ENCODE peak calls at places on chromosomes 11 and 22, in eight cellular contexts. One of them, this sample, is unnamed.
A peak's percentile ranks its signal among the peaks of the same experiment; 100 is the strongest.

GRCh38 chr22:30444632-30445437 is 19.3 kb downstream of the MTFP1 start:
- DNase-seq in psoas muscle: no peak
- DNase-seq in uterus: no peak
- DNase-seq in lower lobe of right lung: no peak
- DNase-seq in fibroblast of pulmonary artery: peak; percentile 67
- DNase-seq in thoracic aorta: no peak
- DNase-seq in sigmoid colon: no peak
- DNase-seq in fibroblast of mammary gland: peak; percentile 70
- DNase-seq in this sample: peak; percentile 56

GRCh38 chr11:102120437-102120935 is 10.2 kb downstream of the YAP1 start:
- DNase-seq in psoas muscle: no peak
- DNase-seq in uterus: no peak
- DNase-seq in lower lobe of right lung: no peak
- DNase-seq in fibroblast of pulmonary artery: peak; percentile 41
- DNase-seq in thoracic aorta: no peak
- DNase-seq in sigmoid colon: no peak
- DNase-seq in fibroblast of mammary gland: peak; percentile 40
- DNase-seq in this sample: no peak

GRCh38 chr11:83816572-83817187 is 530.5 kb upstream of the CCDC90B start:
- DNase-seq in psoas muscle: no peak
- DNase-seq in uterus: no peak
- DNase-seq in lower lobe of right lung: no peak
- DNase-seq in fibroblast of pulmonary artery: peak; percentile 52
- DNase-seq in thoracic aorta: no peak
- DNase-seq in sigmoid colon: no peak
- DNase-seq in fibroblast of mammary gland: peak; percentile 30
- DNase-seq in this sample: no peak

GRCh38 chr11:66478823-66479740 is 1.2 kb upstream of the DPP3 start:
- DNase-seq in psoas muscle: peak; percentile 55
- DNase-seq in uterus: peak; percentile 51
- DNase-seq in lower lobe of right lung: peak; percentile 70
- DNase-seq in fibroblast of pulmonary artery: peak; percentile 37
- DNase-seq in thoracic aorta: no peak
- DNase-seq in sigmoid colon: peak; percentile 81
- DNase-seq in fibroblast of mammary gland: peak; percentile 34
- DNase-seq in this sample: no peak

GRCh38 chr11:132307309-132308020 is 937.0 kb downstream of the NTM start:
- DNase-seq in psoas muscle: no peak
- DNase-seq in uterus: no peak
- DNase-seq in lower lobe of right lung: no peak
- DNase-seq in fibroblast of pulmonary artery: no peak
- DNase-seq in thoracic aorta: no peak
- DNase-seq in sigmoid colon: no peak
- DNase-seq in fibroblast of mammary gland: no peak
- DNase-seq in this sample: no peak

GRCh38 chr11:128285313-128285712 is 302.0 kb downstream of the ETS1 start:
- DNase-seq in psoas muscle: no peak
- DNase-seq in uterus: no peak
- DNase-seq in lower lobe of right lung: no peak
- DNase-seq in fibroblast of pulmonary artery: no peak
- DNase-seq in thoracic aorta: no peak
- DNase-seq in sigmoid colon: no peak
- DNase-seq in fibroblast of mammary gland: no peak
- DNase-seq in this sample: no peak

GRCh38 chr11:20620988-20621387 is 21.6 kb downstream of the SLC6A5 start:
- DNase-seq in psoas muscle: no peak
- DNase-seq in uterus: no peak
- DNase-seq in lower lobe of right lung: no peak
- DNase-seq in fibroblast of pulmonary artery: no peak
- DNase-seq in thoracic aorta: no peak
- DNase-seq in sigmoid colon: no peak
- DNase-seq in fibroblast of mammary gland: no peak
- DNase-seq in this sample: no peak

GRCh38 chr11:68206211-68206610 is 6.9 kb downstream of the KMT5B start:
- DNase-seq in psoas muscle: no peak
- DNase-seq in uterus: no peak
- DNase-seq in lower lobe of right lung: no peak
- DNase-seq in fibroblast of pulmonary artery: peak; percentile 79
- DNase-seq in thoracic aorta: no peak
- DNase-seq in sigmoid colon: no peak
- DNase-seq in fibroblast of mammary gland: peak; percentile 72
- DNase-seq in this sample: no peak

GRCh38 chr11:80388133-80388532 is 947.3 kb upstream of the TENM4 start:
- DNase-seq in psoas muscle: no peak
- DNase-seq in uterus: no peak
- DNase-seq in lower lobe of right lung: no peak
- DNase-seq in fibroblast of pulmonary artery: no peak
- DNase-seq in thoracic aorta: no peak
- DNase-seq in sigmoid colon: no peak
- DNase-seq in fibroblast of mammary gland: no peak
- DNase-seq in this sample: no peak

GRCh38 chr22:26585104-26585790 is 4.7 kb downstream of the TPST2 start:
- DNase-seq in psoas muscle: peak; percentile 69
- DNase-seq in uterus: peak; percentile 32
- DNase-seq in lower lobe of right lung: peak; percentile 66
- DNase-seq in fibroblast of pulmonary artery: peak; percentile 78
- DNase-seq in thoracic aorta: no peak
- DNase-seq in sigmoid colon: peak; percentile 60
- DNase-seq in fibroblast of mammary gland: peak; percentile 68
- DNase-seq in this sample: peak; percentile 85

GRCh38 chr11:86508604-86509471 is 134.2 kb downstream of the CCDC81 start:
- DNase-seq in psoas muscle: no peak
- DNase-seq in uterus: no peak
- DNase-seq in lower lobe of right lung: no peak
- DNase-seq in fibroblast of pulmonary artery: no peak
- DNase-seq in thoracic aorta: no peak
- DNase-seq in sigmoid colon: no peak
- DNase-seq in fibroblast of mammary gland: peak; percentile 57
- DNase-seq in this sample: peak; percentile 52

GRCh38 chr22:46287873-46288751 is 8.6 kb upstream of the GTSE1 start:
- DNase-seq in psoas muscle: peak; percentile 49
- DNase-seq in uterus: no peak
- DNase-seq in lower lobe of right lung: peak; percentile 68
- DNase-seq in fibroblast of pulmonary artery: no peak
- DNase-seq in thoracic aorta: no peak
- DNase-seq in sigmoid colon: no peak
- DNase-seq in fibroblast of mammary gland: no peak
- DNase-seq in this sample: peak; percentile 46

GRCh38 chr11:57460017-57460755 is at the start of gene RTN4RL2:
- DNase-seq in psoas muscle: peak; percentile 45
- DNase-seq in uterus: no peak
- DNase-seq in lower lobe of right lung: peak; percentile 61
- DNase-seq in fibroblast of pulmonary artery: peak; percentile 50
- DNase-seq in thoracic aorta: no peak
- DNase-seq in sigmoid colon: no peak
- DNase-seq in fibroblast of mammary gland: peak; percentile 57
- DNase-seq in this sample: peak; percentile 77

GRCh38 chr11:48025983-48026340 is 45.6 kb downstream of the PTPRJ start:
- DNase-seq in psoas muscle: no peak
- DNase-seq in uterus: no peak
- DNase-seq in lower lobe of right lung: no peak
- DNase-seq in fibroblast of pulmonary artery: no peak
- DNase-seq in thoracic aorta: no peak
- DNase-seq in sigmoid colon: no peak
- DNase-seq in fibroblast of mammary gland: no peak
- DNase-seq in this sample: no peak

GRCh38 chr22:40216041-40216756 is 38.5 kb downstream of the TNRC6B start:
- DNase-seq in psoas muscle: no peak
- DNase-seq in uterus: no peak
- DNase-seq in lower lobe of right lung: no peak
- DNase-seq in fibroblast of pulmonary artery: no peak
- DNase-seq in thoracic aorta: no peak
- DNase-seq in sigmoid colon: no peak
- DNase-seq in fibroblast of mammary gland: no peak
- DNase-seq in this sample: no peak

GRCh38 chr11:33258631-33259184 is 1.5 kb downstream of the HIPK3 start:
- DNase-seq in psoas muscle: no peak
- DNase-seq in uterus: no peak
- DNase-seq in lower lobe of right lung: no peak
- DNase-seq in fibroblast of pulmonary artery: peak; percentile 69
- DNase-seq in thoracic aorta: no peak
- DNase-seq in sigmoid colon: peak; percentile 80
- DNase-seq in fibroblast of mammary gland: peak; percentile 72
- DNase-seq in this sample: no peak

GRCh38 chr11:135027461-135027860 is 615.4 kb upstream of the B3GAT1 start:
- DNase-seq in psoas muscle: no peak
- DNase-seq in uterus: no peak
- DNase-seq in lower lobe of right lung: no peak
- DNase-seq in fibroblast of pulmonary artery: peak; percentile 45
- DNase-seq in thoracic aorta: no peak
- DNase-seq in sigmoid colon: no peak
- DNase-seq in fibroblast of mammary gland: peak; percentile 27
- DNase-seq in this sample: no peak

GRCh38 chr11:75873417-75874148 is 58.6 kb downstream of the UVRAG start:
- DNase-seq in psoas muscle: no peak
- DNase-seq in uterus: no peak
- DNase-seq in lower lobe of right lung: no peak
- DNase-seq in fibroblast of pulmonary artery: no peak
- DNase-seq in thoracic aorta: no peak
- DNase-seq in sigmoid colon: no peak
- DNase-seq in fibroblast of mammary gland: no peak
- DNase-seq in this sample: no peak

GRCh38 chr22:42379961-42380537 is 52.2 kb downstream of the NFAM1 start:
- DNase-seq in psoas muscle: no peak
- DNase-seq in uterus: no peak
- DNase-seq in lower lobe of right lung: no peak
- DNase-seq in fibroblast of pulmonary artery: no peak
- DNase-seq in thoracic aorta: no peak
- DNase-seq in sigmoid colon: no peak
- DNase-seq in fibroblast of mammary gland: no peak
- DNase-seq in this sample: no peak

GRCh38 chr11:86370922-86371614 is 3.6 kb upstream of the CCDC81 start:
- DNase-seq in psoas muscle: no peak
- DNase-seq in uterus: no peak
- DNase-seq in lower lobe of right lung: no peak
- DNase-seq in fibroblast of pulmonary artery: peak; percentile 67
- DNase-seq in thoracic aorta: no peak
- DNase-seq in sigmoid colon: no peak
- DNase-seq in fibroblast of mammary gland: peak; percentile 67
- DNase-seq in this sample: no peak

GRCh38 chr22:18113680-18114394 is 3.2 kb downstream of the TUBA8 start:
- DNase-seq in psoas muscle: no peak
- DNase-seq in uterus: no peak
- DNase-seq in lower lobe of right lung: no peak
- DNase-seq in fibroblast of pulmonary artery: no peak
- DNase-seq in thoracic aorta: no peak
- DNase-seq in sigmoid colon: no peak
- DNase-seq in fibroblast of mammary gland: no peak
- DNase-seq in this sample: no peak

GRCh38 chr22:48079505-48080295 is 1317.2 kb downstream of the TBC1D22A start:
- DNase-seq in psoas muscle: no peak
- DNase-seq in uterus: no peak
- DNase-seq in lower lobe of right lung: no peak
- DNase-seq in fibroblast of pulmonary artery: no peak
- DNase-seq in thoracic aorta: no peak
- DNase-seq in sigmoid colon: peak; percentile 6
- DNase-seq in fibroblast of mammary gland: no peak
- DNase-seq in this sample: no peak
- H3K4me3 ChIP-seq in psoas muscle: no peak overlapping the region
- H3K4me3 ChIP-seq in uterus: no peak overlapping the region
- H3K4me3 ChIP-seq in lower lobe of right lung: no peak overlapping the region
- H3K4me3 ChIP-seq in fibroblast of pulmonary artery: no peak overlapping the region
- H3K4me3 ChIP-seq in thoracic aorta: no peak overlapping the region
- H3K4me3 ChIP-seq in sigmoid colon: no peak overlapping the region
- H3K4me3 ChIP-seq in fibroblast of mammary gland: no peak overlapping the region
- H3K4me3 ChIP-seq in this sample: no peak overlapping the region

DNA sequence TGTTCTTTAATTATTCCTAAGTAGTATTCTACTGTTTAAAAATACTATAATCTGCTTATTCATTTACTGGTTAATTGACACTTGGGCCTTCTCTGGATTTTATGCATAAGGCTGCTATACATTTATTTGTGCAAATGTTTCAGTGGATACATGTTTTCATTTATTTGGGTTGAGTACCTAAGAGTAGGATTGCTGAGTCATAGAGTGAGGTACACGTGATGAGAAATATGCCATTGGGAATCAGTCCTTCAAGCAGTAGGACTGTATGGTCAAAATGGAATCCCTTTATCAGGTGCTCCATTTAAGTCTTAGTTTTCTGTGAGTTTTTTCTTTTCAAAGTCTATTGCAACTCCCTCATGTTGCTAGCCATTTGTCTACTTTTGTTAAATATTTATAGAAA is 275.2 kb upstream of the SORL1-AS1 start:
- DNase-seq in psoas muscle: no peak
- DNase-seq in uterus: no peak
- DNase-seq in lower lobe of right lung: no peak
- DNase-seq in fibroblast of pulmonary artery: no peak
- DNase-seq in thoracic aorta: no peak
- DNase-seq in sigmoid colon: no peak
- DNase-seq in fibroblast of mammary gland: no peak
- DNase-seq in this sample: no peak
- H3K4me3 ChIP-seq in psoas muscle: no peak overlapping the region
- H3K4me3 ChIP-seq in uterus: no peak overlapping the region
- H3K4me3 ChIP-seq in lower lobe of right lung: no peak overlapping the region
- H3K4me3 ChIP-seq in fibroblast of pulmonary artery: no peak overlapping the region
- H3K4me3 ChIP-seq in thoracic aorta: no peak overlapping the region
- H3K4me3 ChIP-seq in sigmoid colon: no peak overlapping the region
- H3K4me3 ChIP-seq in fibroblast of mammary gland: no peak overlapping the region
- H3K4me3 ChIP-seq in this sample: no peak overlapping the region

GRCh38 chr11:46122955-46123354 is 1.7 kb upstream of the PHF21A start:
- DNase-seq in psoas muscle: no peak
- DNase-seq in uterus: no peak
- DNase-seq in lower lobe of right lung: no peak
- DNase-seq in fibroblast of pulmonary artery: peak; percentile 46
- DNase-seq in thoracic aorta: no peak
- DNase-seq in sigmoid colon: no peak
- DNase-seq in fibroblast of mammary gland: peak; percentile 55
- DNase-seq in this sample: no peak
- H3K4me3 ChIP-seq in psoas muscle: peak overlapping the region; percentile 78
- H3K4me3 ChIP-seq in uterus: no peak overlapping the region
- H3K4me3 ChIP-seq in lower lobe of right lung: peak overlapping the region; percentile 72
- H3K4me3 ChIP-seq in fibroblast of pulmonary artery: no peak overlapping the region
- H3K4me3 ChIP-seq in thoracic aorta: peak overlapping the region; percentile 93
- H3K4me3 ChIP-seq in sigmoid colon: no peak overlapping the region
- H3K4me3 ChIP-seq in fibroblast of mammary gland: peak overlapping the region; percentile 64
- H3K4me3 ChIP-seq in this sample: no peak overlapping the region

DNA sequence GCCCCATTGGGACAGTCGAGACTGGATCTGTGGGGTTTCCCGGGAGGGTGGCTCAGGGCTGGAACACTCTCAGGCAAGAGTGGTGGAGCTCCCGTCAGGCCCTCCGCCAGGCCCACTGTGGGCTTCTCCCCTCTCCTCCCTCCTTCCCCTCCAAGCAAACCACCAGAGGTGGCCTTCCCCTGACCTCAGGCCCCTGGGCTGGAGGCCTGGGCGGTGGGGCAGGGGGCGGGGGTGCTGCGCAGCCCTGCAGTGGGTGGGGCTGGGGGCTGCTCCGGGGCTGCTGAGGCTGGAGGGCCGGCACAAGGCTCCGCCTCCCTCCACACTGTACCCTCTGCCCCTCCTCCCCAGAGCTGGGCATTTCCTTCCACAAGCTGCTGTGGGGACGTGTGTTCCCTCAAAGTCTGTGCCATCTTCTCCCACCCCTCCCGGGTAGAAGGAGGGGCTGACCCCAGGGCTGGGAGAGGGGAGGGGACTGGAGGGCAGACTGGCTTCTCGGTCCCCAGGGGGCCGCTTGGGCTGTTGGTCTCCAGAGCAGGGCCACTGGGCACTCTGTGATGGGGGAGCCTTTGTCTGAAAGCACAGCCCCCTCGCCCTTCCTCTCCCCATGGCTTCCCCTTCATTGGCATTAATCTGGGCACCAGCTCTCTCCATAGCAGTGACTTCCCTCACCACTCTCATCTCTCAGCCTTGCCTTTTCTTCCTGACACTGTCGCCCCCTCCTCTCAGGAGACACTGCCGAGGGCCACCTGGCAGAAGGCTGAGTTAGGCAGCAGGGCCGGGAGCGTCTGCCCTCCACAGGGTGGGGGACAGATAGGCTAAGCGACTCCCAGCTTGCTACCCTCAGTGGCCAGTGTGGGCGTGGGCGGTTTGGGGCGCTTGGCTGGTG is 7.1 kb downstream of the RCOR2 start:
- DNase-seq in psoas muscle: no peak
- DNase-seq in uterus: no peak
- DNase-seq in lower lobe of right lung: no peak
- DNase-seq in fibroblast of pulmonary artery: no peak
- DNase-seq in thoracic aorta: no peak
- DNase-seq in sigmoid colon: no peak
- DNase-seq in fibroblast of mammary gland: no peak
- DNase-seq in this sample: no peak
- H3K4me3 ChIP-seq in psoas muscle: no peak overlapping the region
- H3K4me3 ChIP-seq in uterus: no peak overlapping the region
- H3K4me3 ChIP-seq in lower lobe of right lung: no peak overlapping the region
- H3K4me3 ChIP-seq in fibroblast of pulmonary artery: no peak overlapping the region
- H3K4me3 ChIP-seq in thoracic aorta: no peak overlapping the region
- H3K4me3 ChIP-seq in sigmoid colon: no peak overlapping the region
- H3K4me3 ChIP-seq in fibroblast of mammary gland: no peak overlapping the region
- H3K4me3 ChIP-seq in this sample: no peak overlapping the region

This sample was measured in right lobe of liver.